ENCODE peak calls at places on chromosomes 6 and 20, in six cellular contexts. Y, W, N, L, O and B are unnamed samples.

GRCh38 chr6:54681987-54682386 is 164.6 kb upstream of the FAM83B start:
- DNase-seq in N (no peak), L (no peak), Y (no peak), W (no peak), O (peak; percentile 85), B (no peak)

GRCh38 chr6:18260448-18261106 is 3.8 kb downstream of the DEK start:
- DNase-seq in L (no peak), Y (no peak), W (no peak), N (no peak), O (peak; percentile 49), B (no peak)

GRCh38 chr6:85360794-85361642 is 88.9 kb upstream of the NT5E start:
- DNase-seq in O (peak; percentile 97), Y (no peak), N (no peak), L (peak; percentile 35), W (no peak), B (peak; percentile 14)

GRCh38 chr6:118787746-118788419 is 106.1 kb upstream of the ASF1A start:
- DNase-seq in Y (no peak), O (no peak), N (no peak), W (no peak), L (no peak), B (no peak)

GRCh38 chr6:94196891-94197290 is 777.5 kb upstream of the EPHA7 start:
- DNase-seq in N (no peak), W (no peak), L (no peak), Y (no peak), O (no peak), B (no peak)

GRCh38 chr6:43488667-43489276 is 11.4 kb downstream of the TJAP1 start:
- DNase-seq in Y (no peak), L (no peak), W (no peak), O (peak; percentile 9), N (no peak), B (no peak)

GRCh38 chr20:33477386-33478234 is 12.3 kb upstream of the CBFA2T2 start:
- DNase-seq in N (no peak), W (no peak), O (no peak), Y (peak; percentile 54), L (no peak), B (no peak)

GRCh38 chr6:122789862-122790739 is 1.0 kb downstream of the SMPDL3A start:
- DNase-seq in N (no peak), W (no peak), L (peak; percentile 48), Y (peak; percentile 70), O (peak; percentile 30), B (peak; percentile 70)

GRCh38 chr6:30682181-30683117 is 4.0 kb downstream of the PPP1R18 start:
- DNase-seq in L (peak; percentile 85), N (peak; percentile 95), W (peak; percentile 61), Y (peak; percentile 50), O (peak; percentile 77), B (peak; percentile 45)

GRCh38 chr6:31480574-31480973 is 17.4 kb upstream of the MICB start:
- DNase-seq in L (no peak), W (no peak), O (no peak), N (no peak), Y (no peak), B (no peak)

GRCh38 chr6:137316626-137317025 is 97.4 kb upstream of the IFNGR1 start:
- DNase-seq in L (no peak), Y (no peak), O (no peak), W (no peak), N (no peak), B (no peak)

GRCh38 chr20:49700411-49701185 is 13.1 kb downstream of the B4GALT5 start:
- DNase-seq in O (peak; percentile 84), Y (no peak), W (no peak), N (no peak), L (no peak), B (no peak)

GRCh38 chr20:11140359-11140758 is 466.6 kb upstream of the JAG1 start:
- DNase-seq in O (peak; percentile 96), W (no peak), N (no peak), L (no peak), Y (no peak), B (no peak)

GRCh38 chr6:168334072-168334471 is 14.5 kb upstream of the DACT2 start:
- DNase-seq in W (no peak), N (no peak), Y (no peak), O (no peak), L (no peak), B (no peak)

GRCh38 chr6:168333471-168333870 is 13.9 kb upstream of the DACT2 start:
- DNase-seq in Y (peak; percentile 30), W (no peak), L (no peak), N (no peak), O (no peak), B (no peak)

GRCh38 chr6:168332020-168332419 is 12.4 kb upstream of the DACT2 start:
- DNase-seq in W (no peak), N (no peak), Y (peak; percentile 69), L (no peak), O (no peak), B (no peak)

GRCh38 chr6:168331058-168331457 is 11.5 kb upstream of the DACT2 start:
- DNase-seq in L (no peak), N (no peak), O (no peak), W (no peak), Y (no peak), B (no peak)

DNA sequence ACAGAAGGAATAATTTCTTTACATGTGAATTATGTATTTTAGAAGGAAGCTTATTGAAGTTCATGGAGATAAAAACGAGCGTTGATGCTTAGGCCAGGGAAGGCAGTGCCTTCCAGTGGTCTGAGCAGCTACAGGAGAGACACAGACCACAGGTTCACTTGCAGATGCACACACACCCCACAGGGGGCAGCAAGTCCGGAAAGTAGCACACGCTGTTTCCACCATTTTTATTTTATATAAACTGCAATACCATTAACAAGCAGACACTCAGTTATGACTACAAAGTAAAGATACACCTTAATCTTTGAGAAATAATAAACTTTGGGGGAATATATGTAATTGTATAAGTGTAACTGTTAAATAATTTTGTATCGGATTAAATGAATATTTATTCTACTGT is 13.5 kb upstream of the DACT2 start:
- DNase-seq in L (no peak), N (no peak), W (no peak), Y (peak; percentile 45), O (no peak), B (no peak)
- TF ChIP-seq CTCF in L (no peak), N (no peak), W (no peak), Y (peak; percentile 73), O (no peak), B (peak; percentile 63)

GRCh38 chr6:75604294-75604693 is 2.6 kb downstream of the SENP6 start:
- DNase-seq in N (no peak), L (no peak), Y (no peak), W (no peak), O (no peak), B (no peak)

GRCh38 chr6:75602897-75603395 is 1.3 kb downstream of the SENP6 start:
- DNase-seq in O (no peak), Y (no peak), W (no peak), L (no peak), N (no peak), B (no peak)

GRCh38 chr6:75602164-75602896 is 650 bp downstream of the SENP6 start:
- DNase-seq in W (no peak), O (peak; percentile 43), L (peak; percentile 46), Y (peak; percentile 66), N (peak; percentile 92), B (peak; percentile 75)

GRCh38 chr6:75608304-75608703 is 6.6 kb downstream of the SENP6 start:
- DNase-seq in L (no peak), N (no peak), Y (no peak), W (no peak), O (no peak), B (no peak)

DNA sequence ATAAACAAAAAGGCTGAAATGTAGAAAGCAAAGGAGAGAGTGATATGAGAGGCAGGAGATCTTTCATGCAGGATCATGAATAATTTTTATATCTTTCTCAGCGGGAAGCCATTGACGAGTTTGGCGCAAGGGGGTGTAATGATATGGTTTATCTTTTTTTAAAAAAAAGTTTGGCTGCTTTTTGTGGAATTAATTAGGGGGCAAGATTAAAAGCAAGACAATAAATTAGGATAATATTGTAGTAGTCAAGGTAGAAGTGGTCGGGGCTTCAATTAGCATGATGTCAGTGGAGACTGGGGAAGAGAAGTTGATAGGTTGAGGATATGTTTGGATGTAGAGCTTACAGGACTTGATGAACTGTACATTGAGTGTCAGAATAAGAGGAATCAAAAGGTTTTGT is 4.0 kb downstream of the SENP6 start:
- DNase-seq in O (no peak), W (no peak), Y (no peak), N (no peak), L (no peak), B (no peak)
- H3K4me1 ChIP-seq in O (peaks cover 7% of the 10 kb centered on the region), W (peaks cover 29% of the 10 kb centered on the region), Y (peaks cover 41% of the 10 kb centered on the region), N (peaks cover 87% of the 10 kb centered on the region), L (peaks cover 2% of the 10 kb centered on the region), B (peaks cover 11% of the 10 kb centered on the region)

GRCh38 chr6:16754864-16755263 is 6.4 kb downstream of the ATXN1 start:
- DNase-seq in W (no peak), L (no peak), O (no peak), Y (no peak), N (no peak), B (no peak)

GRCh38 chr6:16754274-16754673 is 7.0 kb downstream of the ATXN1 start:
- DNase-seq in L (no peak), N (no peak), W (no peak), O (no peak), Y (no peak), B (no peak)

GRCh38 chr6:16756660-16757270 is 4.5 kb downstream of the ATXN1 start:
- DNase-seq in W (no peak), N (no peak), O (no peak), Y (no peak), L (no peak), B (no peak)

GRCh38 chr6:16757332-16757731 is 3.9 kb downstream of the ATXN1 start:
- DNase-seq in L (no peak), W (no peak), N (no peak), Y (no peak), O (no peak), B (no peak)

GRCh38 chr6:16755544-16755943 is 5.7 kb downstream of the ATXN1 start:
- DNase-seq in W (no peak), L (no peak), Y (no peak), N (no peak), O (no peak), B (no peak)
- TF ChIP-seq CTCF in W (no peak), L (no peak), Y (no peak), N (no peak), O (no peak), B (no peak)

DNA sequence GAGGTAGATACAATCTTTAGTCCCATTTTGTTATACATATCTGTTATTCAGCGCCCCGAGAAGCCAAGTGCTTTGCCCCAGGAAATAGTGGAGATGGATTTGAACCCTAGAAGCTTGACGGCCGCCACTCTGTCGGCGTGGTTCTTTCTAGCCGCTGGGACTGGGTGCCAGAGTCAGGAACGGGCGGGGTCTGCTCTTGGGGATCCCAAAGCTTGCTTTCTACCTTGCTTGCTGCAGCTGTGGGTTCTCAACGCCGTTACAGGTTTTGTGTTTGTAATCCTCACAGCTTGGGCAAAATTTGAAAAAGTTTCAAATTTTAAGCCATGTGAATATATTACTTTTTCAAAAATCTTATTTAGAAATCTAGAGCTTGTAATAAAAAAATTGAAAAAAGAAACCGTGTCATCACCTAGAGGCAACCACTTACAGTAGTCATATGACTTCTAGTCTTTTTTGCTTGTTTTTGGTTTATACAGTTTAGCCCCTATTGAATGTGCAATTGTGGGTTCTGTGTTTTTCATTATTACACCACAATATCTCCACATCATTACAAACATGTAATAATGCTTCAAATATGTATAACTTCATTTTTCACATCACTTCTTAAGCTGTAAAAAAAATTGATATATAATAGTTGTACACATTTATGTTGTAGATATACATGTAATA is 786 bp downstream of the DYNLRB1 start:
- DNase-seq in Y (peak; percentile 52), L (no peak), O (no peak), N (no peak), W (no peak), B (no peak)
- H3K4me1 ChIP-seq in Y (peaks cover 8% of the 10 kb centered on the region), L (peaks cover under 1% of the 10 kb centered on the region), O (peaks cover 19% of the 10 kb centered on the region), N (peaks cover 51% of the 10 kb centered on the region), W (peaks cover 18% of the 10 kb centered on the region), B (no peaks in the 10 kb centered on the region)